ENCODE peak calls at places on chromosomes 4 and X, in six cellular contexts. U, Z, X, E, P and J are unnamed samples.
A peak's percentile ranks its signal among the peaks of the same experiment; 100 is the strongest.

GRCh38 chr4:17066241-17066640 is 167.8 kb upstream of the LDB2 start:
- DNase-seq in U (no peak), Z (no peak), X (peak; percentile 16), E (peak; percentile 27), P (no peak), J (no peak)

GRCh38 chrX:6826856-6827255 is 291.9 kb upstream of the VCX3A start:
- DNase-seq in U (no peak), Z (no peak), X (no peak), E (no peak), P (no peak), J (no peak)

GRCh38 chr4:113260671-113261070 is 211.2 kb downstream of the ANK2 start:
- DNase-seq in U (no peak), Z (no peak), X (no peak), E (no peak), P (no peak), J (no peak)

GRCh38 chr4:70749313-70749712 is 27.5 kb downstream of the RUFY3 start:
- DNase-seq in U (no peak), Z (no peak), X (no peak), E (no peak), P (no peak), J (no peak)

GRCh38 chrX:9354918-9355317 is 109.9 kb upstream of the TBL1X start:
- DNase-seq in U (no peak), Z (no peak), X (no peak), E (no peak), P (no peak), J (no peak)

GRCh38 chr4:131644619-131645018 is 1504.5 kb upstream of the PCDH10 start:
- DNase-seq in U (no peak), Z (no peak), X (peak; percentile 22), E (peak; percentile 31), P (peak; percentile 32), J (no peak)

GRCh38 chrX:125407314-125407713 is 87.6 kb downstream of the TEX13C start:
- DNase-seq in U (no peak), Z (no peak), X (no peak), E (no peak), P (no peak), J (no peak)

GRCh38 chr4:84583871-84584373 is 995 bp downstream of the CDS1 start:
- DNase-seq in U (no peak), Z (peak; percentile 18), X (no peak), E (peak; percentile 16), P (no peak), J (no peak)

GRCh38 chr4:81565137-81565870 is 93.6 kb upstream of the RASGEF1B start:
- DNase-seq in U (no peak), Z (no peak), X (peak; percentile 8), E (peak; percentile 2), P (peak; percentile 10), J (peak; percentile 69)

GRCh38 chr4:170386511-170386910 is 296.8 kb upstream of the AADAT start:
- DNase-seq in U (no peak), Z (no peak), X (no peak), E (no peak), P (no peak), J (no peak)

GRCh38 chrX:134480061-134480460 is 20.1 kb downstream of the HPRT1 start:
- DNase-seq in U (no peak), Z (no peak), X (no peak), E (peak; percentile 24), P (no peak), J (no peak)

GRCh38 chr4:172514011-172514410 is 654.6 kb upstream of the GALNT7 start:
- DNase-seq in U (no peak), Z (no peak), X (no peak), E (no peak), P (no peak), J (peak; percentile 5)

GRCh38 chr4:36325499-36325898 is 44.1 kb downstream of the DTHD1 start:
- DNase-seq in U (no peak), Z (peak; percentile 51), X (no peak), E (no peak), P (no peak), J (no peak)

GRCh38 chr4:78032446-78032845 is 24.7 kb upstream of the FRAS1 start:
- DNase-seq in U (no peak), Z (no peak), X (no peak), E (no peak), P (no peak), J (no peak)

GRCh38 chr4:86653237-86653865 is 59.2 kb downstream of the PTPN13 start:
- DNase-seq in U (no peak), Z (peak; percentile 16), X (no peak), E (no peak), P (peak; percentile 14), J (no peak)

GRCh38 chrX:65524139-65524538 is 10.4 kb downstream of the LAS1L start:
- DNase-seq in U (no peak), Z (no peak), X (no peak), E (no peak), P (no peak), J (no peak)

GRCh38 chr4:101356928-101357327 is 9.6 kb upstream of the PPP3CA start:
- DNase-seq in U (peak; percentile 86), Z (no peak), X (peak; percentile 94), E (peak; percentile 70), P (no peak), J (peak; percentile 57)

GRCh38 chr4:6011686-6012085 is 6.5 kb downstream of the C4orf50 start:
- DNase-seq in U (no peak), Z (no peak), X (no peak), E (no peak), P (no peak), J (peak; percentile 91)

GRCh38 chrX:133776072-133776471 is 209.3 kb downstream of the GPC3 start:
- DNase-seq in U (no peak), Z (no peak), X (no peak), E (peak; percentile 21), P (peak; percentile 57), J (peak; percentile 1)

GRCh38 chrX:69028006-69028760 is 137.1 kb downstream of the PJA1 start:
- DNase-seq in U (no peak), Z (peak; percentile 8), X (no peak), E (no peak), P (peak; percentile 0), J (no peak)

GRCh38 chr4:81215936-81216335 is 914 bp upstream of the PRKG2 start:
- DNase-seq in U (no peak), Z (no peak), X (no peak), E (no peak), P (no peak), J (no peak)

GRCh38 chr4:139794158-139794954 is 128.7 kb downstream of the MGST2 start:
- DNase-seq in U (peak; percentile 57), Z (no peak), X (peak; percentile 38), E (peak; percentile 88), P (no peak), J (no peak)